ENCODE peak calls at places on chromosomes 2 and 18, in four cellular contexts. U is A549, A is adrenal gland, K is Panc1. R is an unnamed sample.
A peak's percentile ranks its signal among the peaks of the same experiment; 100 is the strongest.

GRCh38 chr2:99278793-99279291 is 22.2 kb downstream of the LYG1 start:
- DNase-seq in K (no peak), U (no peak), A (peak; percentile 65), R (no peak)

GRCh38 chr18:63969965-63970802 is at the start of gene SERPINB8:
- DNase-seq in A (peak; percentile 95), U (peak; percentile 55), K (peak; percentile 53), R (peak; percentile 98)

GRCh38 chr2:82013641-82014040 is 1709.1 kb upstream of the LRRTM1 start:
- DNase-seq in U (no peak), K (no peak), A (no peak), R (no peak)

GRCh38 chr2:199307461-199307860 is 150.3 kb downstream of the SATB2 start:
- DNase-seq in A (no peak), U (no peak), K (no peak), R (no peak)

GRCh38 chr2:67808112-67808511 is 254.7 kb downstream of the C1D start:
- DNase-seq in K (no peak), A (no peak), U (no peak), R (no peak)

GRCh38 chr2:217058791-217059755 is 199.2 kb upstream of the TNP1 start:
- DNase-seq in U (no peak), A (peak; percentile 35), K (no peak), R (no peak)

GRCh38 chr2:204477358-204477950 is 67.8 kb upstream of the PARD3B start:
- DNase-seq in U (no peak), A (no peak), K (no peak), R (no peak)

GRCh38 chr2:64276417-64277095 is 132.3 kb upstream of the PELI1 start:
- DNase-seq in A (no peak), U (no peak), K (no peak), R (no peak)

GRCh38 chr2:201968476-201968875 is 65.2 kb upstream of the FZD7 start:
- DNase-seq in U (no peak), A (no peak), K (no peak), R (no peak)

GRCh38 chr2:173370198-173370597 is 15.5 kb downstream of the CDCA7 start:
- DNase-seq in U (no peak), K (no peak), A (no peak), R (no peak)

GRCh38 chr18:22847392-22847791 is 85.7 kb upstream of the RBBP8 start:
- DNase-seq in U (no peak), K (no peak), A (no peak), R (no peak)

GRCh38 chr2:238108423-238109201 is 8.5 kb downstream of the ESPNL start:
- DNase-seq in U (no peak), A (peak; percentile 10), K (no peak), R (peak; percentile 46)

GRCh38 chr2:152402780-152403388 is 67.9 kb downstream of the FMNL2 start:
- DNase-seq in U (no peak), A (no peak), K (no peak), R (no peak)

GRCh38 chr2:6657872-6658271 is 207.8 kb downstream of the CMPK2 start:
- DNase-seq in A (no peak), U (no peak), K (no peak), R (no peak)

GRCh38 chr2:74821177-74822124 is 12.5 kb upstream of the HK2 start:
- DNase-seq in K (no peak), U (no peak), A (no peak), R (no peak)

GRCh38 chr2:62458206-62459035 is 47.6 kb downstream of the TMEM17 start:
- DNase-seq in A (no peak), U (no peak), K (no peak), R (peak; percentile 58)

GRCh38 chr2:181380581-181380980 is 76.6 kb upstream of the ITGA4 start:
- DNase-seq in A (no peak), U (no peak), K (no peak), R (no peak)

GRCh38 chr18:63492851-63493250 is 16.1 kb downstream of the SERPINB5 start:
- DNase-seq in A (no peak), K (no peak), U (no peak), R (no peak)

GRCh38 chr2:105806994-105807393 is 62.3 kb downstream of the NCK2 start:
- DNase-seq in A (no peak), U (no peak), K (no peak), R (no peak)

DNA sequence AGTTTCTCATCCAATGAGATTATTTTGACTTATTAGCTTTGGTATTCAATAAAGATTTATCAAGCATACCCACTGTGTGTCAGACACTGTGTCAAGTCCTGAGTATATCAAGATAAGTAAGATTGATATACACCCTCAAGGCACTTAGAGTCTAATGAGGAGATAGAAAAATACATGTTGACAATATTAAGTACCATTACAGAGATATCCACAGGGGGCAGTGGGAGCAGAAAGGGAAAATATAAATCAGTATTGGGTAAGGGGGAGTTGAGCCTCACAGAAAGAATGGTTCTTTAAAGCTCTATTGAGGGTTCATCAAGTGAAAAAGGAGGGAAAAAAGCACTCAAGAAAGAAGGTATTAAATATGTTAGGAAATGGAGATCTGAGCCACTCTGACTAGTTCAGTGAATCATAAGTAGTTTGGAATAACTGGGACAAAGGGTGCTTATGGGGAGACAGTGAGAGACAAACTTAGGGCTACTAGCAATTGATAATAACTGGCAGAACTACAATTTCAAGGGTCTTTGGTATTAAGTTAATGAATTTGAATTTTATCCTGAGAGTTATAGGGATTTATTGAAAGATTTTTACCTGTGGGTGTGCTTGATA is 45.5 kb upstream of the SLC8A1 start:
- DNase-seq in K (no peak), U (no peak), A (no peak), R (no peak)
- H3K4me1 ChIP-seq in K (no peaks in the 10 kb centered on the region), U (no peaks in the 10 kb centered on the region), A (no peaks in the 10 kb centered on the region), R (no peaks in the 10 kb centered on the region)

DNA sequence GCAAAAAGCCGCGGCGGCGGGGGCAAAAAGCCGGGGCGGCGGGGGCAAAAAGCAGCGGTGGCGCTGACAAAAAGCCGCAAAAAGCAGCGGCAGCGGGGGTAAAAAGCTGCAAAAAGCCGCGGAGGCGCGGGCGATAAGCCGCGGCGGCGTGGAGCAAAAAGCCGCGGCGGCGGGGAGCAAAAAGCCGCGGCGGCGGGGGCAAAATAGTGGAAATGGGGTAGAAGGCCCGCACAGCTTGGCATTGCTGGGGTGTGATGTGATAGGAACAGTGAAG is 450.1 kb downstream of the ANKRD30B start:
- DNase-seq in A (no peak), U (no peak), K (no peak), R (no peak)
- H3K9me3 ChIP-seq in A (no peaks in the 10 kb centered on the region), U (no peaks in the 10 kb centered on the region), K (no peaks in the 10 kb centered on the region), R (no peaks in the 10 kb centered on the region)

DNA sequence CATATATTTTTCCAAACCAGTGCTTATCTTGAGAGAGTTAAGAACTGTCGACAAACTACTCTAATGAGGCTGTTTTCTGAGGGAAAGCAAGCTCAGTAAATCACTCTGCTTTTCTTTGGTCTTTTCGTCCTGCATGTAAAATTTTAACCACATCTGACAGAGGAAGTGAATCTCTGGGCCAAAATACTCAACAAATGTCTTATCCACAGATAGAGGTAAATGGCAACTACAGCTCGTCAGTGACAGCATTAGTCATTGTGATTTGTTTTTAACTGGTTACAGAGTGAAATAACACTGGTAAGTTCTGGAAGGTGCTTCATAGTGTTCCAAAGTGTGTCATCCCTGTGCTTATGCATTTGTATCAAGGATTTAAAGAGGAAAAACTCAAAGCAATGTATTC is 82.6 kb upstream of the SLC8A1 start:
- DNase-seq in A (no peak), U (no peak), K (no peak), R (no peak)
- H3K4me1 ChIP-seq in A (no peaks in the 10 kb centered on the region), U (no peaks in the 10 kb centered on the region), K (no peaks in the 10 kb centered on the region), R (no peaks in the 10 kb centered on the region)

GRCh38 chr2:140873915-140874531 is 1256.8 kb downstream of the LRP1B start:
- DNase-seq in U (no peak), A (no peak), K (no peak), R (no peak)
- H3K9me3 ChIP-seq in U (peaks cover 11% of the 10 kb centered on the region), A (no peaks in the 10 kb centered on the region), K (peaks cover 14% of the 10 kb centered on the region), R (no peaks in the 10 kb centered on the region)

DNA sequence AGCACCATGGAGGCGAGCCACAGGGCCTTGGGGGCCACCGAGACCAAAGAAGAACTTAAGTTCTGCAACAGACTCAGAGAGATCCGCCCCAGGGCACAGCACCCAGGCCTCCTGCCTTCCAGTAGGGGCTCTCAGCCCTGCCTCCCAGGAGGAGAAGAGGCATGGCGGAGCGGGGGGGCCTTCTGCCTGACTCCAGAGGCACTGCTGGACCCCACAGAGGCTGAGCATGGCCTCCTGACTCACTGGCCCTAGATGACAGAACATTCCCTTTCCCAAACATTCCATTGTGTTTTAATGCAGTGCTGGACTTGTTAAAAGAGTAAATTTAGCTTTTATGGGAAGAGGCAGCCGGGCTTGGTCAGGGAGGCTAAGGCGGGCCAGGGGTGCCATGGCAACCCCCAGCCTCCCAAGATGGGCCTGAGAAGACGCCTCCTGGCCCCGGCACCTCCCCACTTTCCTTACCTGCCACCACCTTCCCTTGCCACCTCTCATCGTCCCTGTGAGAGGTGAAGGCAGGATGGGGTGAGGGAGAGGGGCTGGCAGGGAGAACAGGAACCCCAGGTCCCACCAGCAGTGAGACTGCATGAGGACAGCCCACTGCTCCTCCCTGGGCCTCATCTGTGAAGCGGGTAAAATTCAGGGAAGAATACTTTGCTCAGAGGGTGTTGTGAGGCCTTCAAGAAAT is 65.4 kb downstream of the SMAD7 start:
- DNase-seq in A (no peak), U (no peak), K (no peak), R (peak; percentile 65)
- H3K4me1 ChIP-seq in A (peaks cover 7% of the 10 kb centered on the region), U (no peaks in the 10 kb centered on the region), K (no peaks in the 10 kb centered on the region), R (peaks cover 19% of the 10 kb centered on the region)

DNA sequence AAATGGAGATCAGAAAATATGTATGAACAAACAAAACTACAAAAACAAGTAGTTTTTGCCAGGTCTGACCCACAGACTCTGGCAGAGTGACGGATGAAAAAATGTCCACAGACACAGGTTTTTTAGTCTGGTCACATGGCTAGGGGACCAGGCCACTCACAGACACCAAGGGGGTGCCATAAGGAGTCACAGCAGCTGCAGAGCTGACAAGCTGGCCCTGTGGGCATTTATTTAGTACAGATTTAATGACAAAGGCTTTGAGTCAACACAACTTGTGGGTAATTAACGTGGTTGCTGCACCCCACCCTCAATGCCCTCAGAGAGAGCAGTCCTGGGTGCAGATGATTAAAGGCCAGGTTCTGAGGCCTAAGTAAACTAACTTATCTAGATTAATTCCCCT is 76.0 kb downstream of the SH3YL1 start:
- DNase-seq in U (no peak), K (no peak), A (no peak), R (no peak)
- H3K9me3 ChIP-seq in U (peaks cover 10% of the 10 kb centered on the region), K (peaks cover 9% of the 10 kb centered on the region), A (peaks cover 7% of the 10 kb centered on the region), R (no peaks in the 10 kb centered on the region)

DNA sequence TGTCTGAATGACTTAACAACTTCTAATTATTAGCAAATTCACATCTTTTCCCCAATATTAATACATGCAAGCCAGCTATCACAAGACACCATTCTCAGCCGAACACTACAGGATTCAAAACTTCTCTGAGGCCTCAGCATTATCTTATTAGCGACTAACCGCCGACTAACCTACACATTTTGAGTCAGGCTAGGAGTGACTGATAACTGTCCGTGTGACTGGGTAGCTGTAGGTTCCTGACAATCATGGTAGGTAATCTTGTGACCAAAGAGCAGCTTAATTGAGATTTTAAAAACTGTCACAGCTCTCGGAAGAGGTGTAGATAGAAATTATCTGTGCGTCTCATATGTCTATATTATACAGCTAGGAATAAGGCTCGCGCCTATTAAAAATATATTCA is 44.1 kb upstream of the SP5 start:
- DNase-seq in U (no peak), K (no peak), A (no peak), R (no peak)
- H3K4me1 ChIP-seq in U (no peaks in the 10 kb centered on the region), K (no peaks in the 10 kb centered on the region), A (no peaks in the 10 kb centered on the region), R (no peaks in the 10 kb centered on the region)

GRCh38 chr2:19617251-19617650 is 258.8 kb upstream of the OSR1 start:
- DNase-seq in A (no peak), K (no peak), U (no peak), R (no peak)
- H3K9me3 ChIP-seq in A (no peaks in the 10 kb centered on the region), K (no peaks in the 10 kb centered on the region), U (peaks cover 6% of the 10 kb centered on the region), R (no peaks in the 10 kb centered on the region)